ENCODE peak calls at places on chromosome 21, in four cellular contexts. J is cardiac muscle cell, N is left ventricle myocardium inferior, E is IMR-90. M is an unnamed sample.

GRCh38 chr21:21631961-21632360 is 633.8 kb downstream of the NCAM2 start:
- DNase-seq in J (no peak), N (no peak), E (peak), M (no peak)

GRCh38 chr21:45006536-45007079 is 66.8 kb downstream of the SLX9 start:
- DNase-seq in J (no peak), N (no peak), E (no peak), M (no peak)

GRCh38 chr21:14557413-14557812 is 11.3 kb upstream of the SAMSN1 start:
- DNase-seq in J (no peak), N (no peak), E (no peak), M (no peak)

GRCh38 chr21:33070921-33071877 is 1.3 kb downstream of the OLIG1 start:
- DNase-seq in J (peak), N (no peak), E (no peak), M (no peak)

GRCh38 chr21:42661688-42662429 is 8.4 kb downstream of the PDE9A start:
- DNase-seq in J (no peak), N (no peak), E (no peak), M (no peak)

GRCh38 chr21:41167348-41168342 is at the start of gene BACE2:
- DNase-seq in J (peak), N (peak), E (peak), M (no peak)

GRCh38 chr21:24367936-24368335 is 1239.3 kb downstream of the MRPL39 start:
- DNase-seq in J (no peak), N (no peak), E (peak), M (no peak)

GRCh38 chr21:37503848-37504467 is 137.4 kb downstream of the DYRK1A start:
- DNase-seq in J (no peak), N (no peak), E (peak), M (no peak)

GRCh38 chr21:42317341-42317741 is 2.1 kb upstream of the TFF3 start:
- DNase-seq in J (no peak), N (no peak), E (no peak), M (no peak)

GRCh38 chr21:14877581-14878228 is 187.1 kb downstream of the NRIP1 start:
- DNase-seq in J (no peak), N (no peak), E (peak), M (no peak)

GRCh38 chr21:41349607-41350390 is 12.0 kb upstream of the MX2 start:
- DNase-seq in J (no peak), N (no peak), E (no peak), M (no peak)

GRCh38 chr21:21973806-21974205 is 975.6 kb downstream of the NCAM2 start:
- DNase-seq in J (peak), N (no peak), E (no peak), M (no peak)

GRCh38 chr21:27058673-27059365 is 91.9 kb upstream of the ADAMTS5 start:
- DNase-seq in J (no peak), N (no peak), E (no peak), M (no peak)

GRCh38 chr21:44414291-44415072 is 40.8 kb upstream of the LRRC3 start:
- DNase-seq in J (no peak), N (no peak), E (no peak), M (no peak)

DNA sequence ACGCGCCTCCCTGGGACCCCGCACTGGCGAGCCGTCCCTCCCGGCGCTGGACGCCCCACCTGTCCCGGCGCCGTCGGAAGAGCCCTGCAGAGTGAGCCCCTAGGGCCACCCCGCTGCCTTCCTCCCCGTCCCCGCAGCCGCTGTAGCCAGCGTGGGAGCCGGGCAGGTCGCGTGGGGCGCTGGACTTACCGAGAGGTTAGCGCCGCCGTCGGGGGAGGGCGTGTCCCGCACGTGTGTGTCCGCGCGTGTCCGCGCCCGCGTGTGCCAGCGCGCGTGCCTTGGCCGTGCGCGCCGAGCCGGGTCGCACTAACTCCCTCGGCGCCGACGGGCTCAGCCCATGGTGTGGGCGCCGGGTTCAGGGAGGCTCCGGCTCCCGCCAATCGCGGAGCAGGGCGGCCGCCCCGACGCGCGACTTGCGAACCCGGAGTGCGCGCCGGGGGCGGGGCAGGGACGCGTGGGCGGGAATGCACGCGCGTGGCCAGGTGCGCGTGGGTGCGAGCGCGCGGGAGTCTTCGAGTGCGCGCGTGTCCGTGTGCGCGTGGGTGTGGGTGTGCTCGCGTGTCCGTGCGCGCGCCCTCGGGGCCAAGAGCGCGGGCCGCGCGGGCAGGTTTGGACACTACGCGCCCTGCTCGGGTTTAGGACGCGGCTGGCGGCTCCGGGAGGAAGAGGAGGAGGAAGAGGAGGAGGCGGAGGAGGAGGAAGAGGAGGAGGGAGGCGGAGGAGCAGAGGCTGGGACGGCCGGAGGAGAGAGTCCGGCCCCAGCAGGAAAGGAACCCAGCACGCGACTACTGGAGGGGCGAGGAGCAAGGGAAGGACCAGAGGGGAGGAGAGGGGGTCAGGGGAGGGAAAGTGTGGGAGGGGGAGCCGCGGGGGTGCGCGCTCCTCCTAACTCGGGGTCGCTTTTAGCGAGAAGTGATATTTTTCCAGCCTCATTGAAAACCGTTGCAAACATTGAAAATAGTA is 145.1 kb upstream of the ETS2 start:
- DNase-seq in J (peak), N (peak), E (no peak), M (no peak)
- H3K4me3 ChIP-seq in J (peak), N (peak), E (peak), M (no peak)

DNA sequence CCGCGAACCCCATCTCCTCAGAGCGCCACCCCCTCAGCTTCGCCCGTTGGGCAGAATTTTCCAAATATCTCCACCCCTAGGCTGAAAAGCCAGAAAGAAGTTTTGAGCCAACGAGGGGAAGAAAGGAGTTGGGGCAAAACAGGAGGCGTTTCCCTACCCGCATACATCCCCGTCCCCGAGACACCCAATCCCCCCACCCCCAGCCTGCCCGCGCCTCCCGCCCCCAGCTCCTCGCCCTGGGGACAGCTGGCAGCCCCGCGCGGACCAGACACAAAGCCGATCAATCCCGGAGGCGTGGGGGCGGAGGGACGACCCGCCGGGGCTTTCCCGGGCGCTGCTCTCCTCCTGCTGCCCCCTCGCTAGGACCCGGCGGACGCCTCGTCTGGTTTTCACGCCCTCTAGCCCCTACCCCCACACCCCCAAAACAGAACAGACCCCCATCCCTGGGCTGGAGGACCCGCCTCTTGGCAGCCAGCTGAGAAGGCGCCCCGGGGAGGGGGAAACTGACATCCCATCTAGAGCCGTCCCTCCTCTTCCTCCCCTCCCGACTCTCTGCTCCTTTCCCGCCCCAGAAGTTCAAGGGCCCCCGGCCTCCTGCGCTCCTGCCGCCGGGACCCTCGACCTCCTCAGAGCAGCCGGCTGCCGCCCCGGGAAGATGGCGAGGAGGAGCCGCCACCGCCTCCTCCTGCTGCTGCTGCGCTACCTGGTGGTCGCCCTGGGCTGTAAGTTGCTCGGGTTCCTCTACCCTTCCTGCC is at the start of gene JAM2:
- DNase-seq in J (peak), N (peak), E (peak), M (no peak)
- TF ChIP-seq CTCF in J (no peak), N (peak), E (peak), M (peak)

GRCh38 chr21:36260802-36261201 is 59.2 kb upstream of the MORC3 start:
- DNase-seq in J (no peak), N (no peak), E (no peak), M (no peak)

GRCh38 chr21:36261459-36261858 is 58.5 kb upstream of the MORC3 start:
- DNase-seq in J (no peak), N (no peak), E (no peak), M (no peak)

GRCh38 chr21:36257657-36258056 is 62.3 kb upstream of the MORC3 start:
- DNase-seq in J (no peak), N (no peak), E (no peak), M (no peak)

GRCh38 chr21:36263797-36264196 is 56.2 kb upstream of the MORC3 start:
- DNase-seq in J (no peak), N (no peak), E (no peak), M (no peak)

DNA sequence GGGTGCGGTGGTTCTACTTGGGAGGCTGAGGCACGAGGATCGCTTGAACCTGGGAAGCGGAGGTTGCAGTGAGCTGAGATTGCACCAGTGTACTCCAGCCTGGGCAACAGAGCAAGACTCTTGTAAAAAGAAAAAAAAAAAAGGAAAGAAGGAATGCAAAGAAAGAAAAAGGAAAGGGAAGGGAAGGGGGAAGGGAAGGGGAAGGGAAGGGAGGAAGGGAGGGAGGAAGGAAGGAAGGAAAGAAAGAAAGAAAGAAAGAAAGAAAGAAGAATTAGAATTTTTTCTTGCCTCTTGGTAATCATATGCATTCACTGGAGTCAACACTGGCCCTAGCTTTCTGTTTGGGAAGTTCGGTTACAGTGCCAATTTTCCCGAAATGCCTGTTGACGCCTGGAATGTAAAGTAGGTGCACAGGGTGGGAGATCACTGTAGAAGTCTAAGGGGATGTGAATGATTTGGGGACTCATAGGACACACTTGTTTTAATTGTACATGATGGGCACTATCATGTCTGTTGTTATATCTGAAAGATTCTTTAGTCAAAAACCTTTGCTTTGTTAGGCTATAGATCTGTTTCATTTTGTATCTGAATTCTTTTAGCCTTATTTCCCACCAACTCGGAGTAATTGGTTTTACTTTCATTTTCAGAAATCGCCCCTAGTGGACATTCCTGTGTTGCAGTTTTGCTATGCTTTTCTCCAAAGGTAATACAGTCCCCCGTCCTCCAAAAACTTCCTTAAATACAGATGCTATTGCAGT is 59.8 kb upstream of the MORC3 start:
- DNase-seq in J (peak), N (no peak), E (peak), M (no peak)
- H3K4me3 ChIP-seq in J (peak), N (peak), E (peak), M (peak)

GRCh38 chr21:20572582-20572981 is 425.6 kb upstream of the NCAM2 start:
- DNase-seq in J (no peak), N (no peak), E (no peak), M (no peak)

GRCh38 chr21:20570824-20571232 is 427.4 kb upstream of the NCAM2 start:
- DNase-seq in J (no peak), N (no peak), E (no peak), M (no peak)
- TF ChIP-seq CTCF in J (no peak), N (no peak), E (no peak), M (no peak)

GRCh38 chr21:46145159-46145839 is 10.1 kb downstream of the FTCD start:
- DNase-seq in J (no peak), N (no peak), E (no peak), M (no peak)

GRCh38 chr21:46139686-46140085 is 15.7 kb downstream of the FTCD start:
- DNase-seq in J (no peak), N (no peak), E (no peak), M (no peak)

GRCh38 chr21:46144464-46145070 is 10.8 kb downstream of the FTCD start:
- DNase-seq in J (no peak), N (no peak), E (no peak), M (no peak)

GRCh38 chr21:46141767-46142580 is 13.4 kb downstream of the FTCD start:
- DNase-seq in J (no peak), N (peak), E (no peak), M (no peak)

GRCh38 chr21:46142581-46143473 is 12.6 kb downstream of the FTCD start:
- DNase-seq in J (no peak), N (no peak), E (no peak), M (no peak)
- H3K4me3 ChIP-seq in J (peak), N (no peak), E (no peak), M (no peak)

DNA sequence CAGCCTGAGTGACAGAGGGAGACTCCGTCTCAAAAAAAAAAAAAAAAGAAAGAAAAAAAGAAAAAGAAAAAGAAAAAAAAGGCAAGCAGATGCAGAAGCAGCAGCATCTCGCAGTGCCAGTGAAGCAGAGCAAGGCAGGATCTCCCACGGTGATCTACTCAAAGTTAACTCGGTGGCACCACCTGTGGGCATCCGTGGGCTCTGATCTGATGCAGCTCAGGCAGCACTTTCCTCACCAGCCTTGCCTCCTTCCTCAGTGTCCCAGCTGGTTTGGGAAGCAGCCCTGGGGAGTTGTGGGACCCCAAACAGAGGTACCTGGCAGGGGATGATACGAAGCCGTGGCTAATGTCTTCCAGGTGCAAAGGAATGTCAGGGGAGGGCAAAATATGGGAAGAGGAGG is 104.3 kb upstream of the KRTAP19-8 start:
- DNase-seq in J (no peak), N (no peak), E (no peak), M (no peak)
- TF ChIP-seq CTCF in J (no peak), N (no peak), E (no peak), M (peak)

GRCh38 chr21:35204850-35205564 is 155.9 kb upstream of the RUNX1 start:
- DNase-seq in J (no peak), N (peak), E (peak), M (no peak)
- H3K4me3 ChIP-seq in J (no peak), N (peak), E (peak), M (no peak)

GRCh38 chr21:18443085-18443484 is 39.5 kb upstream of the TMPRSS15 start:
- DNase-seq in J (peak), N (no peak), E (no peak), M (no peak)
- TF ChIP-seq CTCF in J (no peak), N (no peak), E (no peak), M (no peak)

GRCh38 chr21:29942033-29942432 is 2.2 kb upstream of the GRIK1 start:
- DNase-seq in J (no peak), N (no peak), E (no peak), M (no peak)

GRCh38 chr21:29938968-29939858 is 583 bp downstream of the GRIK1 start:
- DNase-seq in J (peak), N (no peak), E (no peak), M (no peak)

GRCh38 chr21:29940993-29941392 is 1.2 kb upstream of the GRIK1 start:
- DNase-seq in J (peak), N (no peak), E (no peak), M (no peak)

GRCh38 chr21:29943885-29944284 is 4.1 kb upstream of the GRIK1 start:
- DNase-seq in J (no peak), N (no peak), E (no peak), M (no peak)

DNA sequence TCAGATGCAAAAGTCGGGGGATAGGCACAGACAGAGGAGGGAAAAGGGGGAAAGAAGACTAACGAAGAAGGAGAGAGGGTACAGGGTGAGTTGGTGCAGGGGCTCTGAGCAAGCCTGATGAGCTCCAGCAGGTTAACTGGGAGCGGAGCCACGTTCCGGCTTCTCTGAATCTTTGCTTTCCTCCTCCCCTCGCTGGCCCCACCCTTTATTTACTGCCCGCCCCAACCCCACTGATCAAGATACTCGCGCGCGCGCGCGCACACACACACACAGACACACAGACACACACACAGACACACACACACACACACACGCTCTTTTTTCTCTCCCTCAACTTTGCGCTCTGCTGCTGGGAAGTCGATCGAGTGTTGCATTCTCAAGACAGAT is at the start of gene GRIK1:
- DNase-seq in J (peak), N (no peak), E (no peak), M (no peak)
- H3K4me3 ChIP-seq in J (peak), N (peak), E (no peak), M (no peak)

GRCh38 chr21:39388811-39389155 is 39.9 kb upstream of the HMGN1 start:
- DNase-seq in J (no peak), N (no peak), E (no peak), M (no peak)
- TF ChIP-seq CTCF in J (no peak), N (no peak), E (no peak), M (no peak)